ENCODE peak calls at places on chromosome 4, in eight cellular contexts. U is K562, C is H1, L is HCT116, D is SK-N-MC, F is endothelial cell of umbilical vein, X is HepG2, S is GM12878. M is an unnamed sample.

GRCh38 chr4:12409507-12410190 is 981.0 kb upstream of the HS3ST1 start:
- DNase-seq in U (no peak), C (no peak), L (peak; percentile 26), D (no peak), F (peak; percentile 47), X (no peak), S (no peak), M (no peak)

GRCh38 chr4:24472514-24473308 is 111.6 kb downstream of the DHX15 start:
- DNase-seq in U (peak; percentile 74), C (peak; percentile 63), L (peak; percentile 50), D (no peak), F (peak; percentile 63), X (peak; percentile 50), S (no peak), M (peak; percentile 93)

GRCh38 chr4:144787365-144788263 is 141.7 kb downstream of the HHIP start:
- DNase-seq in U (peak; percentile 25), C (no peak), L (peak; percentile 31), D (peak; percentile 24), F (peak; percentile 61), X (peak; percentile 34), S (no peak), M (peak; percentile 76)

GRCh38 chr4:81806485-81806884 is 334.8 kb upstream of the RASGEF1B start:
- DNase-seq in U (peak; percentile 81), C (no peak), L (no peak), D (no peak), F (no peak), X (no peak), S (no peak), M (no peak)

GRCh38 chr4:153934689-153935017 is 145.8 kb upstream of the SFRP2 start:
- DNase-seq in U (no peak), C (no peak), L (no peak), D (no peak), F (no peak), X (no peak), S (no peak), M (no peak)

GRCh38 chr4:108303488-108304177 is 134.9 kb upstream of the LEF1 start:
- DNase-seq in U (no peak), C (no peak), L (peak; percentile 19), D (no peak), F (no peak), X (no peak), S (no peak), M (peak; percentile 35)

GRCh38 chr4:1767058-1767769 is 25.9 kb upstream of the FGFR3 start:
- DNase-seq in U (peak; percentile 56), C (no peak), L (no peak), D (no peak), F (no peak), X (no peak), S (no peak), M (peak; percentile 76)

GRCh38 chr4:173935622-173936405 is 347.7 kb downstream of the FBXO8 start:
- DNase-seq in U (no peak), C (no peak), L (no peak), D (no peak), F (no peak), X (no peak), S (no peak), M (no peak)

GRCh38 chr4:83771113-83771705 is 235.3 kb downstream of the GPAT3 start:
- DNase-seq in U (peak; percentile 50), C (peak; percentile 36), L (peak; percentile 51), D (peak; percentile 45), F (peak; percentile 24), X (peak; percentile 21), S (no peak), M (peak; percentile 82)

GRCh38 chr4:165592386-165592785 is 213.6 kb downstream of the CPE start:
- DNase-seq in U (no peak), C (no peak), L (no peak), D (no peak), F (no peak), X (no peak), S (no peak), M (no peak)

GRCh38 chr4:114600066-114600552 is 1.5 kb downstream of the UGT8 start:
- DNase-seq in U (peak; percentile 31), C (no peak), L (peak; percentile 29), D (no peak), F (no peak), X (no peak), S (no peak), M (no peak)
- TF ChIP-seq EZH2 in U (no peak), C (no peak), L (no peak), D (no peak), F (no peak), X (no peak), S (no peak), M (no peak)

GRCh38 chr4:87555751-87556619 is 26.8 kb upstream of the SPARCL1 start:
- DNase-seq in U (no peak), C (no peak), L (no peak), D (no peak), F (peak; percentile 24), X (no peak), S (no peak), M (no peak)
- TF ChIP-seq POLR2AphosphoS5 in U (no peak), C (no peak), L (no peak), D (no peak), F (no peak), X (no peak), S (no peak), M (no peak)

GRCh38 chr4:4853371-4853823 is 6.1 kb upstream of the MSX1 start:
- DNase-seq in U (no peak), C (no peak), L (no peak), D (no peak), F (no peak), X (no peak), S (no peak), M (peak; percentile 26)
- TF ChIP-seq EZH2 in U (no peak), C (peak; percentile 42), L (no peak), D (no peak), F (no peak), X (no peak), S (no peak), M (peak; percentile 84)

DNA sequence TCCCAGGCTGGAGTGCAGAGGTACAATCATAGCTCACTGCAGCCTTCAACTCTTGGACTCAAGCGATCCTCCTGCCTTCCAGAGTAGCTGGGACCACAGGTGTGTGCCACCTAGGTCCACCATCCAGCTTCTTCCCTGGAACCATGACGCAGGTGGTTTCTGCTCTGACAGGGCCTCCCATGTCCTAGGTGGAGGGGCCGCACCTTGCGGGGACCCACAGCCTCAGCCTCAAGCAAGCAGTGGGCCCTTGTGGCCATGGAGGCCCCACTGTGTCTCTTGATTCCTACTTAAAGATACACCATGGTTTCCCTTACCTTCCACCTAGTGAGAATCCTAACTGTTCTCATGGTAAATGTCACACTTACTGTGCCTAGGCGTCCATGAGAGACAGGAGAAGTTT is 6.9 kb upstream of the GPR78 start:
- DNase-seq in U (no peak), C (no peak), L (no peak), D (no peak), F (no peak), X (no peak), S (no peak), M (no peak)
- TF ChIP-seq POLR2AphosphoS5 in U (no peak), C (no peak), L (no peak), D (no peak), F (no peak), X (no peak), S (no peak), M (no peak)

GRCh38 chr4:171812377-171813194 is 618 bp upstream of the GALNTL6 start:
- DNase-seq in U (peak; percentile 30), C (no peak), L (no peak), D (no peak), F (no peak), X (no peak), S (no peak), M (peak; percentile 53)
- TF ChIP-seq EZH2 in U (no peak), C (peak; percentile 68), L (no peak), D (no peak), F (peak; percentile 7), X (no peak), S (no peak), M (peak; percentile 32)

GRCh38 chr4:38870098-38870850 is 2.7 kb downstream of the FAM114A1 start:
- DNase-seq in U (no peak), C (no peak), L (no peak), D (no peak), F (no peak), X (no peak), S (no peak), M (no peak)
- TF ChIP-seq POLR2AphosphoS5 in U (no peak), C (no peak), L (no peak), D (no peak), F (no peak), X (no peak), S (no peak), M (no peak)

GRCh38 chr4:30719363-30720020 is 677 bp upstream of the PCDH7 start:
- DNase-seq in U (no peak), C (no peak), L (no peak), D (no peak), F (peak; percentile 80), X (no peak), S (no peak), M (peak; percentile 83)

GRCh38 chr4:30722092-30722915 is 2.1 kb downstream of the PCDH7 start:
- DNase-seq in U (no peak), C (no peak), L (no peak), D (no peak), F (peak; percentile 43), X (no peak), S (no peak), M (peak; percentile 73)

GRCh38 chr4:30720021-30720655 is at the start of gene PCDH7:
- DNase-seq in U (no peak), C (no peak), L (no peak), D (no peak), F (peak; percentile 61), X (no peak), S (no peak), M (peak; percentile 77)

GRCh38 chr4:30721353-30722091 is 1.4 kb downstream of the PCDH7 start:
- DNase-seq in U (no peak), C (no peak), L (no peak), D (no peak), F (peak; percentile 72), X (no peak), S (no peak), M (peak; percentile 52)

GRCh38 chr4:30720656-30721352 is 635 bp downstream of the PCDH7 start:
- DNase-seq in U (no peak), C (no peak), L (no peak), D (no peak), F (peak; percentile 67), X (no peak), S (no peak), M (peak; percentile 64)
- TF ChIP-seq EZH2 in U (no peak), C (no peak), L (no peak), D (no peak), F (no peak), X (no peak), S (no peak), M (peak; percentile 26)

DNA sequence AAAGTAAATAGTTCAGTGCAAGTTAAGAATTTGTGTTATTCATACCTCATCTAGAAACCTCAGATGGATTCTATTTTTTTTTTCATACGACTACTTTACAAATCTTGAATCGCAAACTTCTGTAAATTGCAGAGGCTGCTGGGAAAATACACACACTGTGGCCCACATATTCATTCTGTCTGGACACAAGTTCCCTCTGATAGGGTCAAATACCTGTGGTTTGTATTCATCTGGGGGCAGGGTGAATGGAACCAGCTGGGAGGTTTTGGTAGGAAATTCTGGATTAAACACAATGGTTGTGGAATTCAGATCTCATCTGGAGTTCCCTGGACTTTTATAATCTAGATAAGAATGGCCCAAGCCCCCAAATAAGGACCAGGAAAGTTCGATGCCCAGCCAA is 56.2 kb downstream of the SPATA18 start:
- DNase-seq in U (no peak), C (no peak), L (no peak), D (no peak), F (no peak), X (no peak), S (no peak), M (no peak)
- TF ChIP-seq POLR2AphosphoS5 in U (no peak), C (no peak), L (no peak), D (no peak), F (no peak), X (no peak), S (no peak), M (no peak)

GRCh38 chr4:8891646-8892555 is 20.3 kb upstream of the HMX1 start:
- DNase-seq in U (no peak), C (no peak), L (no peak), D (no peak), F (no peak), X (no peak), S (peak; percentile 3), M (peak; percentile 77)
- TF ChIP-seq EZH2 in U (no peak), C (peak; percentile 97), L (no peak), D (no peak), F (peak; percentile 85), X (no peak), S (no peak), M (peak; percentile 98)

M was measured in GM23338.